ENCODE peak calls at places on chromosomes 16 and 17, in five cellular contexts. One of them, this sample, is unnamed.

GRCh38 chr16:88798772-88799455 is 4.7 kb upstream of the CDT1 start:
- DNase-seq in body of pancreas: no peak
- DNase-seq in AG04449: no peak
- DNase-seq in AG10803: no peak
- DNase-seq in neuronal stem cell: no peak
- DNase-seq in this sample: no peak

GRCh38 chr16:70685061-70685937 is 554 bp downstream of the MTSS2 start:
- DNase-seq in body of pancreas: no peak
- DNase-seq in AG04449: no peak
- DNase-seq in AG10803: no peak
- DNase-seq in neuronal stem cell: no peak
- DNase-seq in this sample: no peak

GRCh38 chr17:78255029-78255656 is 23.7 kb downstream of the TMEM235 start:
- DNase-seq in body of pancreas: no peak
- DNase-seq in AG04449: no peak
- DNase-seq in AG10803: no peak
- DNase-seq in neuronal stem cell: no peak
- DNase-seq in this sample: no peak

GRCh38 chr17:1997146-1997586 is 28.0 kb downstream of the RTN4RL1 start:
- DNase-seq in body of pancreas: peak; percentile 50
- DNase-seq in AG04449: no peak
- DNase-seq in AG10803: no peak
- DNase-seq in neuronal stem cell: no peak
- DNase-seq in this sample: no peak

GRCh38 chr16:26911436-26911835 is 155.3 kb upstream of the C16orf82 start:
- DNase-seq in body of pancreas: no peak
- DNase-seq in AG04449: no peak
- DNase-seq in AG10803: no peak
- DNase-seq in neuronal stem cell: no peak
- DNase-seq in this sample: no peak

GRCh38 chr16:87451563-87452210 is 41.1 kb downstream of the ZCCHC14 start:
- DNase-seq in body of pancreas: no peak
- DNase-seq in AG04449: no peak
- DNase-seq in AG10803: no peak
- DNase-seq in neuronal stem cell: no peak
- DNase-seq in this sample: no peak

GRCh38 chr16:68528686-68529379 is 10.3 kb upstream of the ZFP90 start:
- DNase-seq in body of pancreas: peak; percentile 90
- DNase-seq in AG04449: no peak
- DNase-seq in AG10803: peak; percentile 64
- DNase-seq in neuronal stem cell: peak; percentile 80
- DNase-seq in this sample: peak; percentile 90

GRCh38 chr17:82388223-82388921 is 16.8 kb downstream of the UTS2R start:
- DNase-seq in body of pancreas: peak; percentile 72
- DNase-seq in AG04449: no peak
- DNase-seq in AG10803: no peak
- DNase-seq in neuronal stem cell: no peak
- DNase-seq in this sample: peak; percentile 80

GRCh38 chr17:57801044-57801711 is 48.7 kb downstream of the MRPS23 start:
- DNase-seq in body of pancreas: no peak
- DNase-seq in AG04449: no peak
- DNase-seq in AG10803: no peak
- DNase-seq in neuronal stem cell: no peak
- DNase-seq in this sample: no peak

GRCh38 chr17:1792495-1793446 is 30.9 kb downstream of the SERPINF1 start:
- DNase-seq in body of pancreas: no peak
- DNase-seq in AG04449: no peak
- DNase-seq in AG10803: peak; percentile 38
- DNase-seq in neuronal stem cell: no peak
- DNase-seq in this sample: no peak

GRCh38 chr17:46944931-46945330 is 22.0 kb downstream of the GOSR2 start:
- DNase-seq in body of pancreas: no peak
- DNase-seq in AG04449: no peak
- DNase-seq in AG10803: no peak
- DNase-seq in neuronal stem cell: no peak
- DNase-seq in this sample: no peak

GRCh38 chr16:81493755-81494433 is 49.3 kb downstream of the CMIP start:
- DNase-seq in body of pancreas: peak; percentile 94
- DNase-seq in AG04449: peak; percentile 28
- DNase-seq in AG10803: peak; percentile 73
- DNase-seq in neuronal stem cell: no peak
- DNase-seq in this sample: peak; percentile 78

GRCh38 chr17:40121191-40121885 is 433 bp upstream of the MSL1 start:
- DNase-seq in body of pancreas: peak; percentile 37
- DNase-seq in AG04449: no peak
- DNase-seq in AG10803: peak; percentile 49
- DNase-seq in neuronal stem cell: no peak
- DNase-seq in this sample: no peak

GRCh38 chr17:13153036-13153435 is 135.2 kb upstream of the ELAC2 start:
- DNase-seq in body of pancreas: no peak
- DNase-seq in AG04449: peak; percentile 54
- DNase-seq in AG10803: peak; percentile 60
- DNase-seq in neuronal stem cell: no peak
- DNase-seq in this sample: no peak

GRCh38 chr16:64455275-64455674 is 666.6 kb downstream of the CDH11 start:
- DNase-seq in body of pancreas: no peak
- DNase-seq in AG04449: no peak
- DNase-seq in AG10803: peak; percentile 42
- DNase-seq in neuronal stem cell: no peak
- DNase-seq in this sample: no peak

GRCh38 chr16:10840703-10841102 is 22.1 kb upstream of the TVP23A start:
- DNase-seq in body of pancreas: no peak
- DNase-seq in AG04449: no peak
- DNase-seq in AG10803: no peak
- DNase-seq in neuronal stem cell: no peak
- DNase-seq in this sample: no peak

GRCh38 chr16:10172848-10173655 is 9.2 kb downstream of the GRIN2A start:
- DNase-seq in body of pancreas: no peak
- DNase-seq in AG04449: no peak
- DNase-seq in AG10803: peak; percentile 19
- DNase-seq in neuronal stem cell: no peak
- DNase-seq in this sample: no peak

GRCh38 chr16:642189-643049 is 791 bp downstream of the MCRIP2 start:
- DNase-seq in body of pancreas: peak; percentile 89
- DNase-seq in AG04449: no peak
- DNase-seq in AG10803: no peak
- DNase-seq in neuronal stem cell: no peak
- DNase-seq in this sample: peak; percentile 85

GRCh38 chr17:22337467-22337866 is 645.1 kb downstream of the KCNJ18 start:
- DNase-seq in body of pancreas: no peak
- DNase-seq in AG04449: no peak
- DNase-seq in AG10803: no peak
- DNase-seq in neuronal stem cell: no peak
- DNase-seq in this sample: no peak

GRCh38 chr16:48408688-48409087 is 23.5 kb upstream of the SIAH1 start:
- DNase-seq in body of pancreas: peak; percentile 55
- DNase-seq in AG04449: no peak
- DNase-seq in AG10803: peak; percentile 71
- DNase-seq in neuronal stem cell: no peak
- DNase-seq in this sample: peak; percentile 39

GRCh38 chr16:47470211-47470610 is 9.1 kb downstream of the PHKB start:
- DNase-seq in body of pancreas: no peak
- DNase-seq in AG04449: no peak
- DNase-seq in AG10803: no peak
- DNase-seq in neuronal stem cell: no peak
- DNase-seq in this sample: no peak

GRCh38 chr16:53042235-53042645 is 10.5 kb downstream of the CHD9NB start:
- DNase-seq in body of pancreas: no peak
- DNase-seq in AG04449: no peak
- DNase-seq in AG10803: no peak
- DNase-seq in neuronal stem cell: no peak
- DNase-seq in this sample: no peak

DNA sequence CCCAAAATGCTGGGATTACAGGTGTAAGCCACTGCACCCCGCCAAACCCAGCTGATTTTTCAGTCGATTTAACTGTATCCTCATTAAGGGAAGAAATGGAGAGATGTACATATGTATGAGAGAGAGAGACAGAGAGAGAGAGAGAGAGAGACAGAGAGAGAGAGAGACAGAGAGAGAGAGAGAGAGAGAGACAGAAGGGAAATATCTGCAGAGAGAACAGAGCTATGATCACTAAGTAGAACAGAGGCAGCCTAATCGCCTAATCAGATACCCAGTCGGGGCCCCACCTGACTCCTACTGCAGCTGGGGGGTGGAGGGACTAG is 70.0 kb downstream of the RBBP6 start:
- DNase-seq in body of pancreas: no peak
- DNase-seq in AG04449: no peak
- DNase-seq in AG10803: no peak
- DNase-seq in neuronal stem cell: no peak
- DNase-seq in this sample: no peak
- H3K4me3 ChIP-seq in body of pancreas: no peak overlapping the region
- H3K4me3 ChIP-seq in AG04449: no peak overlapping the region
- H3K4me3 ChIP-seq in AG10803: no peak overlapping the region
- H3K4me3 ChIP-seq in neuronal stem cell: peak overlapping the region; percentile 76
- H3K4me3 ChIP-seq in this sample: no peak overlapping the region

GRCh38 chr17:7220593-7221280 is 999 bp downstream of the ACADVL start:
- DNase-seq in body of pancreas: peak; percentile 81
- DNase-seq in AG04449: no peak
- DNase-seq in AG10803: peak; percentile 65
- DNase-seq in neuronal stem cell: no peak
- DNase-seq in this sample: peak; percentile 70

GRCh38 chr17:7219812-7220592 is at the start of the genes ACADVL and DLG4:
- DNase-seq in body of pancreas: peak; percentile 93
- DNase-seq in AG04449: no peak
- DNase-seq in AG10803: peak; percentile 83
- DNase-seq in neuronal stem cell: peak; percentile 73
- DNase-seq in this sample: peak; percentile 91

GRCh38 chr17:7218774-7219173 is 862 bp downstream of the DLG4 start:
- DNase-seq in body of pancreas: no peak
- DNase-seq in AG04449: no peak
- DNase-seq in AG10803: no peak
- DNase-seq in neuronal stem cell: no peak
- DNase-seq in this sample: no peak

GRCh38 chr17:7218166-7218565 is 1.5 kb downstream of the DLG4 start:
- DNase-seq in body of pancreas: no peak
- DNase-seq in AG04449: no peak
- DNase-seq in AG10803: no peak
- DNase-seq in neuronal stem cell: no peak
- DNase-seq in this sample: no peak

GRCh38 chr17:7219434-7219811 is 213 bp downstream of the DLG4 start:
- DNase-seq in body of pancreas: no peak
- DNase-seq in AG04449: no peak
- DNase-seq in AG10803: no peak
- DNase-seq in neuronal stem cell: no peak
- DNase-seq in this sample: no peak
- H3K4me3 ChIP-seq in body of pancreas: peak overlapping the region; percentile 75
- H3K4me3 ChIP-seq in AG04449: peak overlapping the region; percentile 83
- H3K4me3 ChIP-seq in AG10803: peak overlapping the region; percentile 82
- H3K4me3 ChIP-seq in neuronal stem cell: peak overlapping the region; percentile 58
- H3K4me3 ChIP-seq in this sample: peak overlapping the region; percentile 59

GRCh38 chr17:28572294-28573099 is 1.2 kb upstream of the PIGS start:
- DNase-seq in body of pancreas: no peak
- DNase-seq in AG04449: no peak
- DNase-seq in AG10803: no peak
- DNase-seq in neuronal stem cell: no peak
- DNase-seq in this sample: no peak
- H3K4me3 ChIP-seq in body of pancreas: no peak overlapping the region
- H3K4me3 ChIP-seq in AG04449: peak overlapping the region; percentile 88
- H3K4me3 ChIP-seq in AG10803: peak overlapping the region; percentile 97
- H3K4me3 ChIP-seq in neuronal stem cell: peak overlapping the region; percentile 24
- H3K4me3 ChIP-seq in this sample: peak overlapping the region; percentile 77

GRCh38 chr17:43917348-43918025 is 10.2 kb upstream of the MPP2 start:
- DNase-seq in body of pancreas: peak; percentile 21
- DNase-seq in AG04449: no peak
- DNase-seq in AG10803: peak; percentile 14
- DNase-seq in neuronal stem cell: no peak
- DNase-seq in this sample: peak; percentile 30
- H3K4me3 ChIP-seq in body of pancreas: no peak overlapping the region
- H3K4me3 ChIP-seq in AG04449: no peak overlapping the region
- H3K4me3 ChIP-seq in AG10803: no peak overlapping the region
- H3K4me3 ChIP-seq in neuronal stem cell: no peak overlapping the region
- H3K4me3 ChIP-seq in this sample: peak overlapping the region; percentile 29

DNA sequence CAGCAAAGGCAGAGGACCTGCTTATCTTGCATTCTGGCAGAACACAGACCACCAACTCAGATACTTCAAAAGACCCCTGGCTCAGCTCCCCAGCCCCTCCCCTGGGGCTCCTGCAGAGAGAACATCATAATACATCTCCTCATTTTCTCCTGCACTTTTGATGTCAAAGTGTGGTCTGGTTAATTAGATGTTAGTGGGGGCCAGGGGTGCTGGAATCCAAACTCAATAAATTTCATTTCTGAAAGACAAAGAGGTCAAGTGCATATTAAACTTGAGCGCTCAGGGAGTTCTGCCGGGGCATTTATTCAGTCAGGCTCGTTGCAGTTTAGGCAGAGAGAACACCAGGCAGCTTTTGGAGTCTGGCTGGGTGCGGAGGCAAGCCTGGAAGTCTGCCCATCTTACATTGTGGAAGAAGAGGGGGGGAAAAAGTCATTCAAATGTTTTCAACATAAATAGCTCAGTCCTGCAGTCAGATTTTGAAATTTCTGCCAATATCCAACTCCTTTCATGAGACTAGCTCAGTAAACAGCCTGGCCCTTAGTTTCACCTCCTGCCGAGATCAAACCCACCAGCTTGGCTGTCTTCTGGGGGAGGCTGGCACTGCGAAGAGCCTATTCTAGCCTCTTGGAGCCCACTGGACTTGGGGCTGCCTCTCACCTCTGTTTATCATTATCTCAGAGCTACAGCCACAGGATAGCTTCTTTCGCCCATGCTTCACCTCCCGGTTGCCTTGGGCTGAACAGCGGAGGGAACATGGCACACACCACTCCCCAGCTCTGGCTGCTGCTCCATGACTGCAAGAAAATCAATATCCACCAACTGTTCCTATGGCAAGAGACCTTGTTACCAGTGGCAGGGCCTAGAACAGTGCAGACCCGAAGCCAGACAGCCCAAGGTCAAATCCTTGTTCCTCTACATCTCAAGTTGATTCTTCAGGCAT is 177.4 kb upstream of the CDH5 start:
- DNase-seq in body of pancreas: peak; percentile 13
- DNase-seq in AG04449: no peak
- DNase-seq in AG10803: peak; percentile 58
- DNase-seq in neuronal stem cell: no peak
- DNase-seq in this sample: no peak
- H3K4me3 ChIP-seq in body of pancreas: no peak overlapping the region
- H3K4me3 ChIP-seq in AG04449: no peak overlapping the region
- H3K4me3 ChIP-seq in AG10803: no peak overlapping the region
- H3K4me3 ChIP-seq in neuronal stem cell: no peak overlapping the region
- H3K4me3 ChIP-seq in this sample: no peak overlapping the region

DNA sequence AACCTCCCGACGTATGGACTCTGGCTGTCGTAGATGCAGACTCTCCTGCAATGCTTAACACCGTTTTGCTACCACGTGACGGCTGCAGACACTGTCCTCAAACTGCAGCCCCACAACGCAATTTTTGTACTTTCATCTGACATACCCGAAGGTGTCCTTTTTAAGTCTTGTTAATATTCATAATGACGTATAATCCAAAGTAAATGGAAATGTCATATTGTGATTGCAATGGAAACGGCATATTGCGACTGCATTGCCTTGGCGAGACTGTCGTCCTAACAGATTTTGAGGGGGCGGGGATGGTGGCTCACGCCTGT is 79.3 kb upstream of the TBC1D3K start:
- DNase-seq in body of pancreas: no peak
- DNase-seq in AG04449: no peak
- DNase-seq in AG10803: no peak
- DNase-seq in neuronal stem cell: no peak
- DNase-seq in this sample: no peak
- H3K4me3 ChIP-seq in body of pancreas: no peak overlapping the region
- H3K4me3 ChIP-seq in AG04449: no peak overlapping the region
- H3K4me3 ChIP-seq in AG10803: no peak overlapping the region
- H3K4me3 ChIP-seq in neuronal stem cell: no peak overlapping the region
- H3K4me3 ChIP-seq in this sample: no peak overlapping the region